ENCODE peak calls at places on chromosomes 3 and 15, in eight cellular contexts. One of them, this sample, is unnamed.

GRCh38 chr15:44780608-44781007 is 44.3 kb downstream of the TRIM69 start:
- DNase-seq in IMR-90: no peak
- DNase-seq in H9: no peak
- DNase-seq in dorsolateral prefrontal cortex: no peak
- DNase-seq in fibroblast of mammary gland: no peak
- DNase-seq in heart right ventricle: no peak
- DNase-seq in type B pancreatic cell: no peak
- DNase-seq in progenitor cell of endocrine pancreas: no peak
- DNase-seq in this sample: no peak

GRCh38 chr3:111803123-111803593 is 55.9 kb upstream of the PHLDB2 start:
- DNase-seq in IMR-90: peak; percentile 97
- DNase-seq in H9: no peak
- DNase-seq in dorsolateral prefrontal cortex: no peak
- DNase-seq in fibroblast of mammary gland: peak; percentile 99
- DNase-seq in heart right ventricle: peak; percentile 39
- DNase-seq in type B pancreatic cell: no peak
- DNase-seq in progenitor cell of endocrine pancreas: no peak
- DNase-seq in this sample: peak; percentile 87

GRCh38 chr3:133662256-133662773 is 574 bp upstream of the TOPBP1 start:
- DNase-seq in IMR-90: peak; percentile 27
- DNase-seq in H9: peak; percentile 26
- DNase-seq in dorsolateral prefrontal cortex: no peak
- DNase-seq in fibroblast of mammary gland: peak; percentile 33
- DNase-seq in heart right ventricle: no peak
- DNase-seq in type B pancreatic cell: no peak
- DNase-seq in progenitor cell of endocrine pancreas: no peak
- DNase-seq in this sample: no peak

GRCh38 chr3:72520690-72521308 is 327.4 kb downstream of the SHQ1 start:
- DNase-seq in IMR-90: peak; percentile 89
- DNase-seq in H9: no peak
- DNase-seq in dorsolateral prefrontal cortex: no peak
- DNase-seq in fibroblast of mammary gland: peak; percentile 68
- DNase-seq in heart right ventricle: no peak
- DNase-seq in type B pancreatic cell: no peak
- DNase-seq in progenitor cell of endocrine pancreas: no peak
- DNase-seq in this sample: no peak

GRCh38 chr3:105118905-105119304 is 247.8 kb upstream of the ALCAM start:
- DNase-seq in IMR-90: peak; percentile 43
- DNase-seq in H9: no peak
- DNase-seq in dorsolateral prefrontal cortex: no peak
- DNase-seq in fibroblast of mammary gland: peak; percentile 90
- DNase-seq in heart right ventricle: no peak
- DNase-seq in type B pancreatic cell: no peak
- DNase-seq in progenitor cell of endocrine pancreas: no peak
- DNase-seq in this sample: no peak

GRCh38 chr15:82146990-82147461 is 101.2 kb upstream of the MEX3B start:
- DNase-seq in IMR-90: peak; percentile 90
- DNase-seq in H9: no peak
- DNase-seq in dorsolateral prefrontal cortex: no peak
- DNase-seq in fibroblast of mammary gland: peak; percentile 89
- DNase-seq in heart right ventricle: no peak
- DNase-seq in type B pancreatic cell: no peak
- DNase-seq in progenitor cell of endocrine pancreas: no peak
- DNase-seq in this sample: no peak

GRCh38 chr15:83132861-83133523 is 25.5 kb downstream of the TM6SF1 start:
- DNase-seq in IMR-90: no peak
- DNase-seq in H9: no peak
- DNase-seq in dorsolateral prefrontal cortex: no peak
- DNase-seq in fibroblast of mammary gland: no peak
- DNase-seq in heart right ventricle: no peak
- DNase-seq in type B pancreatic cell: no peak
- DNase-seq in progenitor cell of endocrine pancreas: no peak
- DNase-seq in this sample: no peak

GRCh38 chr15:75211436-75212199 is 9.9 kb downstream of the C15orf39 start:
- DNase-seq in IMR-90: no peak
- DNase-seq in H9: no peak
- DNase-seq in dorsolateral prefrontal cortex: no peak
- DNase-seq in fibroblast of mammary gland: peak; percentile 25
- DNase-seq in heart right ventricle: no peak
- DNase-seq in type B pancreatic cell: no peak
- DNase-seq in progenitor cell of endocrine pancreas: no peak
- DNase-seq in this sample: no peak

GRCh38 chr15:27842526-27842925 is 256.6 kb downstream of the OCA2 start:
- DNase-seq in IMR-90: no peak
- DNase-seq in H9: no peak
- DNase-seq in dorsolateral prefrontal cortex: no peak
- DNase-seq in fibroblast of mammary gland: peak; percentile 16
- DNase-seq in heart right ventricle: no peak
- DNase-seq in type B pancreatic cell: no peak
- DNase-seq in progenitor cell of endocrine pancreas: no peak
- DNase-seq in this sample: no peak

GRCh38 chr3:45992820-45993219 is 2.8 kb downstream of the FYCO1 start:
- DNase-seq in IMR-90: peak; percentile 63
- DNase-seq in H9: no peak
- DNase-seq in dorsolateral prefrontal cortex: no peak
- DNase-seq in fibroblast of mammary gland: peak; percentile 96
- DNase-seq in heart right ventricle: no peak
- DNase-seq in type B pancreatic cell: no peak
- DNase-seq in progenitor cell of endocrine pancreas: no peak
- DNase-seq in this sample: no peak

GRCh38 chr3:18657858-18658820 is 233.0 kb upstream of the SATB1 start:
- DNase-seq in IMR-90: no peak
- DNase-seq in H9: no peak
- DNase-seq in dorsolateral prefrontal cortex: no peak
- DNase-seq in fibroblast of mammary gland: no peak
- DNase-seq in heart right ventricle: no peak
- DNase-seq in type B pancreatic cell: no peak
- DNase-seq in progenitor cell of endocrine pancreas: no peak
- DNase-seq in this sample: no peak

GRCh38 chr3:176927280-176927679 is 270.0 kb downstream of the TBL1XR1 start:
- DNase-seq in IMR-90: no peak
- DNase-seq in H9: no peak
- DNase-seq in dorsolateral prefrontal cortex: no peak
- DNase-seq in fibroblast of mammary gland: no peak
- DNase-seq in heart right ventricle: no peak
- DNase-seq in type B pancreatic cell: no peak
- DNase-seq in progenitor cell of endocrine pancreas: no peak
- DNase-seq in this sample: no peak

GRCh38 chr3:101388706-101389105 is 68.3 kb upstream of the IMPG2 start:
- DNase-seq in IMR-90: no peak
- DNase-seq in H9: no peak
- DNase-seq in dorsolateral prefrontal cortex: no peak
- DNase-seq in fibroblast of mammary gland: no peak
- DNase-seq in heart right ventricle: no peak
- DNase-seq in type B pancreatic cell: no peak
- DNase-seq in progenitor cell of endocrine pancreas: no peak
- DNase-seq in this sample: no peak

GRCh38 chr3:127822836-127823589 is 698 bp upstream of the MGLL start:
- DNase-seq in IMR-90: peak; percentile 33
- DNase-seq in H9: no peak
- DNase-seq in dorsolateral prefrontal cortex: peak; percentile 68
- DNase-seq in fibroblast of mammary gland: no peak
- DNase-seq in heart right ventricle: peak; percentile 63
- DNase-seq in type B pancreatic cell: no peak
- DNase-seq in progenitor cell of endocrine pancreas: peak; percentile 22
- DNase-seq in this sample: no peak

GRCh38 chr3:52441772-52442332 is 3.1 kb downstream of the SEMA3G start:
- DNase-seq in IMR-90: no peak
- DNase-seq in H9: peak; percentile 18
- DNase-seq in dorsolateral prefrontal cortex: no peak
- DNase-seq in fibroblast of mammary gland: no peak
- DNase-seq in heart right ventricle: no peak
- DNase-seq in type B pancreatic cell: no peak
- DNase-seq in progenitor cell of endocrine pancreas: no peak
- DNase-seq in this sample: no peak

GRCh38 chr3:170499562-170500156 is 81.0 kb downstream of the CLDN11 start:
- DNase-seq in IMR-90: peak; percentile 57
- DNase-seq in H9: peak; percentile 56
- DNase-seq in dorsolateral prefrontal cortex: peak; percentile 67
- DNase-seq in fibroblast of mammary gland: peak; percentile 85
- DNase-seq in heart right ventricle: peak; percentile 9
- DNase-seq in type B pancreatic cell: no peak
- DNase-seq in progenitor cell of endocrine pancreas: no peak
- DNase-seq in this sample: no peak

GRCh38 chr15:63497642-63498100 is 6.7 kb upstream of the USP3 start:
- DNase-seq in IMR-90: no peak
- DNase-seq in H9: no peak
- DNase-seq in dorsolateral prefrontal cortex: no peak
- DNase-seq in fibroblast of mammary gland: no peak
- DNase-seq in heart right ventricle: no peak
- DNase-seq in type B pancreatic cell: no peak
- DNase-seq in progenitor cell of endocrine pancreas: no peak
- DNase-seq in this sample: no peak

GRCh38 chr3:177089120-177089519 is 108.2 kb downstream of the TBL1XR1 start:
- DNase-seq in IMR-90: no peak
- DNase-seq in H9: peak; percentile 58
- DNase-seq in dorsolateral prefrontal cortex: no peak
- DNase-seq in fibroblast of mammary gland: no peak
- DNase-seq in heart right ventricle: no peak
- DNase-seq in type B pancreatic cell: no peak
- DNase-seq in progenitor cell of endocrine pancreas: no peak
- DNase-seq in this sample: no peak

GRCh38 chr3:134796313-134797079 is 1.4 kb downstream of the EPHB1 start:
- DNase-seq in IMR-90: no peak
- DNase-seq in H9: peak; percentile 47
- DNase-seq in dorsolateral prefrontal cortex: peak; percentile 59
- DNase-seq in fibroblast of mammary gland: peak; percentile 15
- DNase-seq in heart right ventricle: no peak
- DNase-seq in type B pancreatic cell: peak; percentile 71
- DNase-seq in progenitor cell of endocrine pancreas: no peak
- DNase-seq in this sample: peak; percentile 83

GRCh38 chr15:90838544-90838943 is 29.8 kb upstream of the FURIN start:
- DNase-seq in IMR-90: no peak
- DNase-seq in H9: no peak
- DNase-seq in dorsolateral prefrontal cortex: no peak
- DNase-seq in fibroblast of mammary gland: no peak
- DNase-seq in heart right ventricle: no peak
- DNase-seq in type B pancreatic cell: no peak
- DNase-seq in progenitor cell of endocrine pancreas: no peak
- DNase-seq in this sample: no peak

GRCh38 chr15:90837052-90837621 is 31.3 kb upstream of the FURIN start:
- DNase-seq in IMR-90: no peak
- DNase-seq in H9: no peak
- DNase-seq in dorsolateral prefrontal cortex: no peak
- DNase-seq in fibroblast of mammary gland: no peak
- DNase-seq in heart right ventricle: no peak
- DNase-seq in type B pancreatic cell: no peak
- DNase-seq in progenitor cell of endocrine pancreas: no peak
- DNase-seq in this sample: no peak

GRCh38 chr15:90836296-90836871 is 32.0 kb upstream of the FURIN start:
- DNase-seq in IMR-90: peak; percentile 91
- DNase-seq in H9: no peak
- DNase-seq in dorsolateral prefrontal cortex: no peak
- DNase-seq in fibroblast of mammary gland: peak; percentile 79
- DNase-seq in heart right ventricle: peak; percentile 45
- DNase-seq in type B pancreatic cell: no peak
- DNase-seq in progenitor cell of endocrine pancreas: no peak
- DNase-seq in this sample: no peak

GRCh38 chr15:90838066-90838465 is 30.3 kb upstream of the FURIN start:
- DNase-seq in IMR-90: no peak
- DNase-seq in H9: no peak
- DNase-seq in dorsolateral prefrontal cortex: no peak
- DNase-seq in fibroblast of mammary gland: no peak
- DNase-seq in heart right ventricle: no peak
- DNase-seq in type B pancreatic cell: no peak
- DNase-seq in progenitor cell of endocrine pancreas: no peak
- DNase-seq in this sample: no peak

GRCh38 chr15:90834626-90835025 is 33.8 kb upstream of the FURIN start:
- DNase-seq in IMR-90: no peak
- DNase-seq in H9: no peak
- DNase-seq in dorsolateral prefrontal cortex: no peak
- DNase-seq in fibroblast of mammary gland: no peak
- DNase-seq in heart right ventricle: no peak
- DNase-seq in type B pancreatic cell: no peak
- DNase-seq in progenitor cell of endocrine pancreas: no peak
- DNase-seq in this sample: no peak
- TF ChIP-seq CTCF in IMR-90: no peak
- TF ChIP-seq CTCF in H9: no peak
- TF ChIP-seq CTCF in dorsolateral prefrontal cortex: no peak
- TF ChIP-seq CTCF in fibroblast of mammary gland: no peak
- TF ChIP-seq CTCF in heart right ventricle: no peak
- TF ChIP-seq CTCF in type B pancreatic cell: no peak
- TF ChIP-seq CTCF in progenitor cell of endocrine pancreas: no peak
- TF ChIP-seq CTCF in this sample: no peak

DNA sequence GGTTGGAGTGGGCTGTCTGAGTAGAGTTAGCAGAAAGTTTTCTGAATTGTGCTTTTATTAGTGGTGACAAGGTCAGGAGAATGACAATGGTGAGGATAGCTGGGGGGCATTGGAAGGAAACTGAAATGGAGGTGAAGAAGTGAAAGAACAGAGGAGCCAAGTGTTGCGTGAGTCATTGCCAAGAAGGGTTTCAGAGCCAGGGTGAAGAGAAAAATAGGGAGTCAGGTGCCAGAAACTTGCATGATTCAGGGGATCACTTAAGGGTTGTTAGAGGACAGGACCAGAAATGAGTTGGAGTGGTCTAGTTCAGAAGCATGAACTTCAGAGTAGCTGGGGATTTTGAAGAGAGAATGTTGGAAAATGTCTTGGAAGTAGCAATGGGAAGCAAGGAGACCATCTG is 86.0 kb upstream of the GALNT15 start:
- DNase-seq in IMR-90: peak; percentile 42
- DNase-seq in H9: no peak
- DNase-seq in dorsolateral prefrontal cortex: no peak
- DNase-seq in fibroblast of mammary gland: peak; percentile 77
- DNase-seq in heart right ventricle: no peak
- DNase-seq in type B pancreatic cell: no peak
- DNase-seq in progenitor cell of endocrine pancreas: no peak
- DNase-seq in this sample: no peak
- TF ChIP-seq CTCF in IMR-90: no peak
- TF ChIP-seq CTCF in H9: no peak
- TF ChIP-seq CTCF in dorsolateral prefrontal cortex: no peak
- TF ChIP-seq CTCF in fibroblast of mammary gland: no peak
- TF ChIP-seq CTCF in heart right ventricle: no peak
- TF ChIP-seq CTCF in type B pancreatic cell: no peak
- TF ChIP-seq CTCF in progenitor cell of endocrine pancreas: no peak
- TF ChIP-seq CTCF in this sample: no peak

GRCh38 chr3:189590223-189590622 is 41.0 kb upstream of the TP63 start:
- DNase-seq in IMR-90: no peak
- DNase-seq in H9: no peak
- DNase-seq in dorsolateral prefrontal cortex: no peak
- DNase-seq in fibroblast of mammary gland: no peak
- DNase-seq in heart right ventricle: no peak
- DNase-seq in type B pancreatic cell: no peak
- DNase-seq in progenitor cell of endocrine pancreas: no peak
- DNase-seq in this sample: no peak
- TF ChIP-seq CTCF in IMR-90: no peak
- TF ChIP-seq CTCF in H9: no peak
- TF ChIP-seq CTCF in dorsolateral prefrontal cortex: no peak
- TF ChIP-seq CTCF in fibroblast of mammary gland: no peak
- TF ChIP-seq CTCF in heart right ventricle: no peak
- TF ChIP-seq CTCF in type B pancreatic cell: no peak
- TF ChIP-seq CTCF in progenitor cell of endocrine pancreas: no peak
- TF ChIP-seq CTCF in this sample: no peak

DNA sequence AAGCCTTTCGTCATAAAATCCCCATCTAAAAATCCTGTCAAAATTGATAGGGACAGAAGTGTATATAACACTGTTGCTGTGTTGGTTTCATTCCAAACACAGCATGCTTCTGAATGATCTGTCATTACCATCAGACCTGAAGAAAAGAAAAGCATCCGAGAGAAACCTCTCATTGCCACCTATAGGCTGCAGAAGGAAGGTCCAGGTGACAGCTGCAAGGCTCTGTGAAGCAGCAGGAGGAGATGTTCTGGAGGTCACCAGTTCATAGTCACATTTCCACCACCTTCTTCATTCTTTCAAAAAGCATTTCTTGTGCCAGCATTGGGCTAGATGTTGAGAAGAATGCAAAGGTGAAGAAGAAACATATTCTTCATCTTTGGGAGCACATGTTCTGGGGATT is 503.7 kb upstream of the NR2F2 start:
- DNase-seq in IMR-90: no peak
- DNase-seq in H9: no peak
- DNase-seq in dorsolateral prefrontal cortex: no peak
- DNase-seq in fibroblast of mammary gland: no peak
- DNase-seq in heart right ventricle: no peak
- DNase-seq in type B pancreatic cell: no peak
- DNase-seq in progenitor cell of endocrine pancreas: no peak
- DNase-seq in this sample: no peak
- TF ChIP-seq CTCF in IMR-90: no peak
- TF ChIP-seq CTCF in H9: peak; percentile 55
- TF ChIP-seq CTCF in dorsolateral prefrontal cortex: no peak
- TF ChIP-seq CTCF in fibroblast of mammary gland: peak; percentile 15
- TF ChIP-seq CTCF in heart right ventricle: no peak
- TF ChIP-seq CTCF in type B pancreatic cell: peak; percentile 48
- TF ChIP-seq CTCF in progenitor cell of endocrine pancreas: peak; percentile 39
- TF ChIP-seq CTCF in this sample: peak; percentile 23